ENCODE peak calls at places on chromosomes 7 and 10, in ten cellular contexts. One of them, this sample, is unnamed.

GRCh38 chr10:17354781-17355180 is 99.6 kb downstream of the ST8SIA6 start:
- DNase-seq in foreskin fibroblast: no peak
- DNase-seq in epithelial cell of esophagus: no peak
- DNase-seq in transverse colon: no peak
- DNase-seq in AG08395: peak; percentile 18
- DNase-seq in frontal cortex: no peak
- DNase-seq in activated effector memory CD4-positive, alpha-beta T cell treated with Interleukin-2 at 50 U/mL for 16 hours: no peak
- DNase-seq in occipital lobe: no peak
- DNase-seq in CD4-positive, CD25-positive, alpha-beta regulatory T cell: no peak
- DNase-seq in HepG2: no peak
- DNase-seq in this sample: no peak

GRCh38 chr10:3538291-3538849 is 246.6 kb downstream of the KLF6 start:
- DNase-seq in foreskin fibroblast: no peak
- DNase-seq in epithelial cell of esophagus: peak; percentile 39
- DNase-seq in transverse colon: no peak
- DNase-seq in AG08395: no peak
- DNase-seq in frontal cortex: no peak
- DNase-seq in activated effector memory CD4-positive, alpha-beta T cell treated with Interleukin-2 at 50 U/mL for 16 hours: no peak
- DNase-seq in occipital lobe: no peak
- DNase-seq in CD4-positive, CD25-positive, alpha-beta regulatory T cell: no peak
- DNase-seq in HepG2: no peak
- DNase-seq in this sample: no peak

GRCh38 chr10:80518807-80519360 is 18.8 kb upstream of the SH2D4B start:
- DNase-seq in foreskin fibroblast: no peak
- DNase-seq in epithelial cell of esophagus: no peak
- DNase-seq in transverse colon: no peak
- DNase-seq in AG08395: no peak
- DNase-seq in frontal cortex: no peak
- DNase-seq in activated effector memory CD4-positive, alpha-beta T cell treated with Interleukin-2 at 50 U/mL for 16 hours: no peak
- DNase-seq in occipital lobe: no peak
- DNase-seq in CD4-positive, CD25-positive, alpha-beta regulatory T cell: no peak
- DNase-seq in HepG2: no peak
- DNase-seq in this sample: no peak

GRCh38 chr7:157662110-157662791 is 325.4 kb downstream of the DNAJB6 start:
- DNase-seq in foreskin fibroblast: no peak
- DNase-seq in epithelial cell of esophagus: no peak
- DNase-seq in transverse colon: no peak
- DNase-seq in AG08395: no peak
- DNase-seq in frontal cortex: no peak
- DNase-seq in activated effector memory CD4-positive, alpha-beta T cell treated with Interleukin-2 at 50 U/mL for 16 hours: no peak
- DNase-seq in occipital lobe: no peak
- DNase-seq in CD4-positive, CD25-positive, alpha-beta regulatory T cell: no peak
- DNase-seq in HepG2: no peak
- DNase-seq in this sample: no peak

GRCh38 chr7:117386125-117386709 is 41.1 kb downstream of the ASZ1 start:
- DNase-seq in foreskin fibroblast: peak; percentile 6
- DNase-seq in epithelial cell of esophagus: no peak
- DNase-seq in transverse colon: no peak
- DNase-seq in AG08395: peak; percentile 12
- DNase-seq in frontal cortex: no peak
- DNase-seq in activated effector memory CD4-positive, alpha-beta T cell treated with Interleukin-2 at 50 U/mL for 16 hours: no peak
- DNase-seq in occipital lobe: no peak
- DNase-seq in CD4-positive, CD25-positive, alpha-beta regulatory T cell: no peak
- DNase-seq in HepG2: no peak
- DNase-seq in this sample: no peak

GRCh38 chr10:26112532-26112931 is 104.0 kb upstream of the GAD2 start:
- DNase-seq in foreskin fibroblast: no peak
- DNase-seq in epithelial cell of esophagus: no peak
- DNase-seq in transverse colon: no peak
- DNase-seq in AG08395: peak; percentile 3
- DNase-seq in frontal cortex: no peak
- DNase-seq in activated effector memory CD4-positive, alpha-beta T cell treated with Interleukin-2 at 50 U/mL for 16 hours: no peak
- DNase-seq in occipital lobe: no peak
- DNase-seq in CD4-positive, CD25-positive, alpha-beta regulatory T cell: no peak
- DNase-seq in HepG2: no peak
- DNase-seq in this sample: no peak

GRCh38 chr10:61612451-61612850 is 50.3 kb upstream of the CABCOCO1 start:
- DNase-seq in foreskin fibroblast: no peak
- DNase-seq in epithelial cell of esophagus: no peak
- DNase-seq in transverse colon: no peak
- DNase-seq in AG08395: no peak
- DNase-seq in frontal cortex: no peak
- DNase-seq in activated effector memory CD4-positive, alpha-beta T cell treated with Interleukin-2 at 50 U/mL for 16 hours: no peak
- DNase-seq in occipital lobe: no peak
- DNase-seq in CD4-positive, CD25-positive, alpha-beta regulatory T cell: no peak
- DNase-seq in HepG2: no peak
- DNase-seq in this sample: no peak

GRCh38 chr7:94391716-94392390 is 2.8 kb upstream of the COL1A2 start:
- DNase-seq in foreskin fibroblast: peak; percentile 67
- DNase-seq in epithelial cell of esophagus: no peak
- DNase-seq in transverse colon: no peak
- DNase-seq in AG08395: peak; percentile 69
- DNase-seq in frontal cortex: no peak
- DNase-seq in activated effector memory CD4-positive, alpha-beta T cell treated with Interleukin-2 at 50 U/mL for 16 hours: no peak
- DNase-seq in occipital lobe: no peak
- DNase-seq in CD4-positive, CD25-positive, alpha-beta regulatory T cell: no peak
- DNase-seq in HepG2: no peak
- DNase-seq in this sample: no peak

GRCh38 chr10:82037076-82037475 is 162.1 kb downstream of the NRG3 start:
- DNase-seq in foreskin fibroblast: no peak
- DNase-seq in epithelial cell of esophagus: no peak
- DNase-seq in transverse colon: no peak
- DNase-seq in AG08395: no peak
- DNase-seq in frontal cortex: peak; percentile 10
- DNase-seq in activated effector memory CD4-positive, alpha-beta T cell treated with Interleukin-2 at 50 U/mL for 16 hours: no peak
- DNase-seq in occipital lobe: peak; percentile 61
- DNase-seq in CD4-positive, CD25-positive, alpha-beta regulatory T cell: no peak
- DNase-seq in HepG2: no peak
- DNase-seq in this sample: no peak

GRCh38 chr10:133309720-133310398 is 1.1 kb downstream of the ZNF511 start:
- DNase-seq in foreskin fibroblast: no peak
- DNase-seq in epithelial cell of esophagus: no peak
- DNase-seq in transverse colon: peak; percentile 70
- DNase-seq in AG08395: no peak
- DNase-seq in frontal cortex: no peak
- DNase-seq in activated effector memory CD4-positive, alpha-beta T cell treated with Interleukin-2 at 50 U/mL for 16 hours: no peak
- DNase-seq in occipital lobe: no peak
- DNase-seq in CD4-positive, CD25-positive, alpha-beta regulatory T cell: no peak
- DNase-seq in HepG2: no peak
- DNase-seq in this sample: no peak

GRCh38 chr7:148264933-148265557 is 325.5 kb upstream of the C7orf33 start:
- DNase-seq in foreskin fibroblast: no peak
- DNase-seq in epithelial cell of esophagus: peak; percentile 65
- DNase-seq in transverse colon: no peak
- DNase-seq in AG08395: peak; percentile 20
- DNase-seq in frontal cortex: peak; percentile 25
- DNase-seq in activated effector memory CD4-positive, alpha-beta T cell treated with Interleukin-2 at 50 U/mL for 16 hours: no peak
- DNase-seq in occipital lobe: no peak
- DNase-seq in CD4-positive, CD25-positive, alpha-beta regulatory T cell: no peak
- DNase-seq in HepG2: peak; percentile 30
- DNase-seq in this sample: peak; percentile 4

GRCh38 chr7:34058791-34059550 is 153.6 kb downstream of the BMPER start:
- DNase-seq in foreskin fibroblast: no peak
- DNase-seq in epithelial cell of esophagus: peak; percentile 33
- DNase-seq in transverse colon: no peak
- DNase-seq in AG08395: peak; percentile 30
- DNase-seq in frontal cortex: peak; percentile 38
- DNase-seq in activated effector memory CD4-positive, alpha-beta T cell treated with Interleukin-2 at 50 U/mL for 16 hours: no peak
- DNase-seq in occipital lobe: no peak
- DNase-seq in CD4-positive, CD25-positive, alpha-beta regulatory T cell: no peak
- DNase-seq in HepG2: no peak
- DNase-seq in this sample: no peak

This sample was measured in GM19239.